ENCODE peak calls at places on chromosomes 4 and X, in eight cellular contexts. One of them, this sample, is unnamed.

GRCh38 chr4:42786350-42787070 is 106.0 kb upstream of the GRXCR1 start:
- DNase-seq in spleen: no peak
- DNase-seq in HL-60: no peak
- DNase-seq in stomach: no peak
- DNase-seq in endothelial cell of umbilical vein: no peak
- DNase-seq in suprapubic skin: no peak
- DNase-seq in HCT116: no peak
- DNase-seq in GM12891: no peak
- DNase-seq in this sample: no peak

GRCh38 chr4:53997901-53998300 is 66.5 kb downstream of the CHIC2 start:
- DNase-seq in endothelial cell of umbilical vein: peak
- DNase-seq in GM12891: no peak
- DNase-seq in spleen: no peak
- DNase-seq in HL-60: no peak
- DNase-seq in HCT116: no peak
- DNase-seq in stomach: no peak
- DNase-seq in suprapubic skin: no peak
- DNase-seq in this sample: no peak

GRCh38 chrX:15790766-15791380 is 589 bp downstream of the ZRSR2 start:
- DNase-seq in stomach: peak
- DNase-seq in spleen: no peak
- DNase-seq in endothelial cell of umbilical vein: peak
- DNase-seq in suprapubic skin: no peak
- DNase-seq in HCT116: no peak
- DNase-seq in HL-60: no peak
- DNase-seq in GM12891: no peak
- DNase-seq in this sample: no peak

GRCh38 chr4:83150563-83151330 is 36.2 kb upstream of the PLAC8 start:
- DNase-seq in GM12891: no peak
- DNase-seq in suprapubic skin: no peak
- DNase-seq in spleen: no peak
- DNase-seq in HL-60: no peak
- DNase-seq in stomach: peak
- DNase-seq in endothelial cell of umbilical vein: peak
- DNase-seq in HCT116: no peak
- DNase-seq in this sample: no peak

GRCh38 chr4:98653890-98654867 is 4.2 kb downstream of the TSPAN5 start:
- DNase-seq in stomach: no peak
- DNase-seq in endothelial cell of umbilical vein: peak
- DNase-seq in suprapubic skin: no peak
- DNase-seq in spleen: no peak
- DNase-seq in GM12891: no peak
- DNase-seq in HL-60: no peak
- DNase-seq in HCT116: peak
- DNase-seq in this sample: no peak

GRCh38 chr4:162700815-162701361 is 465.8 kb downstream of the NAF1 start:
- DNase-seq in spleen: no peak
- DNase-seq in stomach: no peak
- DNase-seq in HL-60: no peak
- DNase-seq in HCT116: no peak
- DNase-seq in GM12891: no peak
- DNase-seq in suprapubic skin: no peak
- DNase-seq in endothelial cell of umbilical vein: no peak
- DNase-seq in this sample: no peak

GRCh38 chr4:94570558-94570957 is 118.8 kb downstream of the PDLIM5 start:
- DNase-seq in HCT116: no peak
- DNase-seq in endothelial cell of umbilical vein: no peak
- DNase-seq in GM12891: no peak
- DNase-seq in HL-60: no peak
- DNase-seq in spleen: no peak
- DNase-seq in suprapubic skin: no peak
- DNase-seq in stomach: no peak
- DNase-seq in this sample: no peak

GRCh38 chr4:63349674-63350025 is 1059.6 kb downstream of the TECRL start:
- DNase-seq in GM12891: no peak
- DNase-seq in suprapubic skin: no peak
- DNase-seq in stomach: no peak
- DNase-seq in endothelial cell of umbilical vein: no peak
- DNase-seq in HCT116: no peak
- DNase-seq in spleen: no peak
- DNase-seq in HL-60: no peak
- DNase-seq in this sample: no peak

GRCh38 chrX:115533485-115533884 is 27.5 kb upstream of the PLS3 start:
- DNase-seq in spleen: no peak
- DNase-seq in stomach: no peak
- DNase-seq in HCT116: no peak
- DNase-seq in HL-60: no peak
- DNase-seq in GM12891: no peak
- DNase-seq in suprapubic skin: no peak
- DNase-seq in endothelial cell of umbilical vein: no peak
- DNase-seq in this sample: no peak

GRCh38 chrX:130014356-130014755 is 31.9 kb downstream of the BCORL1 start:
- DNase-seq in stomach: no peak
- DNase-seq in spleen: peak
- DNase-seq in HCT116: no peak
- DNase-seq in endothelial cell of umbilical vein: no peak
- DNase-seq in GM12891: no peak
- DNase-seq in HL-60: no peak
- DNase-seq in suprapubic skin: no peak
- DNase-seq in this sample: no peak

GRCh38 chr4:166991162-166991561 is 243.1 kb downstream of the SPOCK3 start:
- DNase-seq in suprapubic skin: no peak
- DNase-seq in endothelial cell of umbilical vein: no peak
- DNase-seq in HL-60: no peak
- DNase-seq in HCT116: no peak
- DNase-seq in spleen: no peak
- DNase-seq in stomach: no peak
- DNase-seq in GM12891: no peak
- DNase-seq in this sample: no peak

GRCh38 chr4:64713256-64713840 is 304.1 kb upstream of the TECRL start:
- DNase-seq in suprapubic skin: no peak
- DNase-seq in HL-60: no peak
- DNase-seq in HCT116: no peak
- DNase-seq in endothelial cell of umbilical vein: peak
- DNase-seq in GM12891: peak
- DNase-seq in stomach: no peak
- DNase-seq in spleen: no peak
- DNase-seq in this sample: no peak

GRCh38 chr4:140579278-140579677 is 10.5 kb upstream of the UCP1 start:
- DNase-seq in stomach: no peak
- DNase-seq in spleen: no peak
- DNase-seq in HL-60: no peak
- DNase-seq in GM12891: no peak
- DNase-seq in endothelial cell of umbilical vein: no peak
- DNase-seq in HCT116: no peak
- DNase-seq in suprapubic skin: no peak
- DNase-seq in this sample: no peak

GRCh38 chr4:104747635-104748034 is 252.9 kb upstream of the CXXC4 start:
- DNase-seq in stomach: no peak
- DNase-seq in GM12891: no peak
- DNase-seq in spleen: no peak
- DNase-seq in HCT116: peak
- DNase-seq in suprapubic skin: no peak
- DNase-seq in endothelial cell of umbilical vein: no peak
- DNase-seq in HL-60: no peak
- DNase-seq in this sample: no peak

GRCh38 chr4:90543419-90544170 is 416.4 kb downstream of the CCSER1 start:
- DNase-seq in stomach: no peak
- DNase-seq in GM12891: no peak
- DNase-seq in HL-60: no peak
- DNase-seq in spleen: no peak
- DNase-seq in HCT116: no peak
- DNase-seq in endothelial cell of umbilical vein: no peak
- DNase-seq in suprapubic skin: no peak
- DNase-seq in this sample: no peak

GRCh38 chrX:42797646-42798045 is 19.7 kb upstream of the PPP1R2C start:
- DNase-seq in HCT116: no peak
- DNase-seq in HL-60: no peak
- DNase-seq in suprapubic skin: no peak
- DNase-seq in GM12891: no peak
- DNase-seq in endothelial cell of umbilical vein: no peak
- DNase-seq in spleen: no peak
- DNase-seq in stomach: no peak
- DNase-seq in this sample: no peak

GRCh38 chrX:40542208-40542607 is 38.6 kb upstream of the ATP6AP2 start:
- DNase-seq in GM12891: no peak
- DNase-seq in stomach: no peak
- DNase-seq in spleen: no peak
- DNase-seq in HL-60: no peak
- DNase-seq in HCT116: no peak
- DNase-seq in suprapubic skin: no peak
- DNase-seq in endothelial cell of umbilical vein: no peak
- DNase-seq in this sample: no peak

GRCh38 chrX:46326161-46326560 is 219.1 kb downstream of the ZNF674 start:
- DNase-seq in HCT116: no peak
- DNase-seq in HL-60: no peak
- DNase-seq in suprapubic skin: no peak
- DNase-seq in spleen: no peak
- DNase-seq in stomach: no peak
- DNase-seq in GM12891: no peak
- DNase-seq in endothelial cell of umbilical vein: peak
- DNase-seq in this sample: no peak

GRCh38 chrX:112066813-112067212 is 15.8 kb downstream of the TRPC5 start:
- DNase-seq in suprapubic skin: no peak
- DNase-seq in HCT116: no peak
- DNase-seq in HL-60: no peak
- DNase-seq in GM12891: no peak
- DNase-seq in stomach: no peak
- DNase-seq in spleen: no peak
- DNase-seq in endothelial cell of umbilical vein: no peak
- DNase-seq in this sample: no peak

DNA sequence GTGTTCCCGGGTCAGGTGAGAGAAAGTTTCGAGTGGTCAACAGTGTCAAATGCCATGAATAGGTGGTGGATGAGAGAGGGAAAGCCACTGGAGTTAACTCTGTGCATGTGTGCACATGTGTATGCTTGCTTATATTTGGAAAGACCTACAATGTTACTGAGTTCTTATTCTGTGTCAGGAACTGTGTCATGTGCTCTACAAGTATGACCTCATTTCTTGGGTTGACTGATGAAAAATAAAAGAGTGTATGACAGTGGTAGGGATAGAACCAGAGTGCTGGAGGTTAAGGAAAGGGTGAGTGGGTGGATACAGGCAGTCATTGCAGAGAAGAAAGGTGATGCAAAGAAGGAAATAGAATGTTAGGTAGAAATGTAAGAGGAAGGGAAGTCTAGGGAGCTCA is 22.1 kb upstream of the DGKK start:
- DNase-seq in spleen: no peak
- DNase-seq in HCT116: no peak
- DNase-seq in stomach: no peak
- DNase-seq in GM12891: no peak
- DNase-seq in HL-60: no peak
- DNase-seq in endothelial cell of umbilical vein: no peak
- DNase-seq in suprapubic skin: no peak
- DNase-seq in this sample: no peak
- TF ChIP-seq POLR2AphosphoS5 in spleen: no peak
- TF ChIP-seq POLR2AphosphoS5 in HCT116: no peak
- TF ChIP-seq POLR2AphosphoS5 in stomach: no peak
- TF ChIP-seq POLR2AphosphoS5 in GM12891: no peak
- TF ChIP-seq POLR2AphosphoS5 in HL-60: no peak
- TF ChIP-seq POLR2AphosphoS5 in endothelial cell of umbilical vein: no peak
- TF ChIP-seq POLR2AphosphoS5 in suprapubic skin: no peak
- TF ChIP-seq POLR2AphosphoS5 in this sample: no peak

GRCh38 chr4:10092481-10093272 is 23.9 kb downstream of the WDR1 start:
- DNase-seq in spleen: peak
- DNase-seq in GM12891: no peak
- DNase-seq in HL-60: no peak
- DNase-seq in suprapubic skin: no peak
- DNase-seq in HCT116: no peak
- DNase-seq in stomach: no peak
- DNase-seq in endothelial cell of umbilical vein: no peak
- DNase-seq in this sample: no peak
- TF ChIP-seq POLR2AphosphoS5 in spleen: no peak
- TF ChIP-seq POLR2AphosphoS5 in GM12891: no peak
- TF ChIP-seq POLR2AphosphoS5 in HL-60: no peak
- TF ChIP-seq POLR2AphosphoS5 in suprapubic skin: no peak
- TF ChIP-seq POLR2AphosphoS5 in HCT116: no peak
- TF ChIP-seq POLR2AphosphoS5 in stomach: no peak
- TF ChIP-seq POLR2AphosphoS5 in endothelial cell of umbilical vein: peak
- TF ChIP-seq POLR2AphosphoS5 in this sample: peak

DNA sequence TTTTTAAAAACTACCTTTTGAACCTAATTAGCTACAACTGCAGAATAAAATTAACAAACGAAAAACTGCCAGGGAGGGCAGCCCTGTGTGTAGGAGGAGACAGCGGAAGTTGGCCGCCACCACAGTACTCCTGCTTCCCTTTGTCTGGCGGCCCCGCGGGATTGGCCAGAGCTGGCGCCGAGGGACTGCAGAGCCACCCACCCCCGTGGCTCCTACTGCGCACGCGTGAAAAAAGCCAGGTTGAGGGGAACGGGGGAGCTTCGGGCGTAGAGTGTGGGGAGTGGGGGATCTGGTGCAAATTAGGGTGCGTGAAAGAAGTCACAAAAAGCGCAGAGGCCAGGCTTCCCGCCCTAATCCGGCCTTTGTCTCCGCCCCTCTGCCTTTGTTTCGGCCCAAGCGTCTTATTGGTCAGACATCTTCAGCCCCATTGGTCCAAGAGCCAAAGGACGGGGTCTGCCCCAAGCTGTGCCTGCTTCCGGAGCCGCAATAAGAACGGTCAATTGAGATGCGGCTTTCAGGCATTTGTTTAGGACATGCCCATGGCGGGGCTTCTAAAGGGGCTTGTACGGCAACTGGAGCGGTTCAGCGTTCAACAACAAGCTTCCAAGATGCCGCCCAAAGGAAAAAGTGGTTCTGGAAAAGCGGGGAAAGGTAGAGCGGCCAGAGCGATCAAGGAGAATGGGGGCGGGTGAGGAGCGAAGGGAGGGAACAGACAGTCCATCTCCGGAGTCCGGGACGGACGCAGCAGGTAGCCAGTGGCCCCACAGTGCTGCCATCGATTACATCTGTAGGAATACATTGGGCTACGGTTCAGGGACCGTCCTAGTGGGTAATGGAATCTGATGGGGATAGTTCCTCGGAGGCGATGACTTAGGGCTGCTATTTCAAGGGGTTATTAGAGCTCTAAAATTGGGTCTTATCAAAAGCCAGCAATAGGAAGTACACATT is at the start of gene PIN4:
- DNase-seq in GM12891: peak
- DNase-seq in stomach: peak
- DNase-seq in spleen: peak
- DNase-seq in endothelial cell of umbilical vein: peak
- DNase-seq in HL-60: peak
- DNase-seq in suprapubic skin: peak
- DNase-seq in HCT116: peak
- DNase-seq in this sample: peak
- TF ChIP-seq POLR2AphosphoS5 in GM12891: peak
- TF ChIP-seq POLR2AphosphoS5 in stomach: peak
- TF ChIP-seq POLR2AphosphoS5 in spleen: peak
- TF ChIP-seq POLR2AphosphoS5 in endothelial cell of umbilical vein: no peak
- TF ChIP-seq POLR2AphosphoS5 in HL-60: peak
- TF ChIP-seq POLR2AphosphoS5 in suprapubic skin: no peak
- TF ChIP-seq POLR2AphosphoS5 in HCT116: peak
- TF ChIP-seq POLR2AphosphoS5 in this sample: peak

DNA sequence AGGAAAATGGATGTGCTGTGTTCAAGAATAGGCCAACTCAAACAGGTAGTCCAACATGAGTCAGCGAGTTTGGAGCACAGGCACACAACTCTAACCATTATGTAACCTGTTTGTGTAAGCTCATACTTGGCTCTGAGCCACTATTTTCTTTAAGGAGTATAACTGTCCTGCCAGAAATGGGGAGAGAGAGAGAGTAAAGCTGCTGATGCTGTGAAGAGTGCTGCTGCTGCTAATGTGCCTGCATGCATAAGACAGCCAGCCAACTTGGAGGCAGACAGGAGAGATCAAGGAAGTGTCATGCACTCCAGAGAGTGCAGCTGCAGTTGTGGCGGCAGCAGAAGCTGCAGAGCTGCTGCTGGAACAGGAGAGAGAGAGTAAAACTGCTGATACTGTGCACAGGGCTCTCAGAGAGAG is 11.7 kb upstream of the STATH start:
- DNase-seq in endothelial cell of umbilical vein: peak
- DNase-seq in GM12891: no peak
- DNase-seq in HCT116: no peak
- DNase-seq in HL-60: no peak
- DNase-seq in stomach: peak
- DNase-seq in suprapubic skin: no peak
- DNase-seq in spleen: no peak
- DNase-seq in this sample: no peak
- TF ChIP-seq POLR2AphosphoS5 in endothelial cell of umbilical vein: no peak
- TF ChIP-seq POLR2AphosphoS5 in GM12891: no peak
- TF ChIP-seq POLR2AphosphoS5 in HCT116: no peak
- TF ChIP-seq POLR2AphosphoS5 in HL-60: no peak
- TF ChIP-seq POLR2AphosphoS5 in stomach: no peak
- TF ChIP-seq POLR2AphosphoS5 in suprapubic skin: no peak
- TF ChIP-seq POLR2AphosphoS5 in spleen: no peak
- TF ChIP-seq POLR2AphosphoS5 in this sample: no peak

This sample was measured in GM12892.